ENCODE peak calls at places on chromosomes 4 and X, in eight cellular contexts. Y is Peyer's patch, U is A549, C is heart left ventricle, A is uterus, E is right lobe of liver, I is spleen, X is tibial nerve. S is an unnamed sample.

GRCh38 chr4:98671131-98671530 is 12.7 kb upstream of the TSPAN5 start:
- DNase-seq in Y (no peak), U (no peak), C (no peak), A (no peak), E (no peak), I (no peak), X (no peak), S (no peak)

GRCh38 chr4:120555058-120555457 is 367.5 kb downstream of the PRDM5 start:
- DNase-seq in Y (no peak), U (no peak), C (no peak), A (no peak), E (no peak), I (no peak), X (no peak), S (no peak)

GRCh38 chrX:9279271-9279596 is 185.6 kb upstream of the TBL1X start:
- DNase-seq in Y (no peak), U (no peak), C (no peak), A (no peak), E (no peak), I (no peak), X (no peak), S (no peak)

GRCh38 chr4:80322716-80323115 is 12.8 kb upstream of the CFAP299 start:
- DNase-seq in Y (no peak), U (no peak), C (no peak), A (no peak), E (no peak), I (no peak), X (no peak), S (no peak)

GRCh38 chrX:106005684-106006083 is 32.8 kb downstream of the SERPINA7 start:
- DNase-seq in Y (no peak), U (no peak), C (no peak), A (no peak), E (no peak), I (no peak), X (no peak), S (no peak)

GRCh38 chr4:102606846-102607440 is 105.8 kb downstream of the NFKB1 start:
- DNase-seq in Y (no peak), U (no peak), C (no peak), A (no peak), E (no peak), I (no peak), X (no peak), S (no peak)

GRCh38 chrX:107301253-107301652 is 94.8 kb downstream of the DNAAF6 start:
- DNase-seq in Y (no peak), U (no peak), C (no peak), A (no peak), E (no peak), I (no peak), X (no peak), S (no peak)

GRCh38 chr4:149823770-149824221 is 8.2 kb upstream of the IQCM start:
- DNase-seq in Y (no peak), U (peak; percentile 19), C (no peak), A (no peak), E (no peak), I (no peak), X (no peak), S (no peak)

GRCh38 chrX:71292669-71293379 is 8.7 kb upstream of the ITGB1BP2 start:
- DNase-seq in Y (no peak), U (no peak), C (no peak), A (no peak), E (no peak), I (no peak), X (no peak), S (no peak)

GRCh38 chrX:71541546-71542022 is 8.7 kb downstream of the OGT start:
- DNase-seq in Y (no peak), U (no peak), C (no peak), A (no peak), E (no peak), I (no peak), X (no peak), S (no peak)

GRCh38 chr4:122747883-122748282 is 15.4 kb downstream of the BBS12 start:
- DNase-seq in Y (no peak), U (no peak), C (no peak), A (no peak), E (no peak), I (no peak), X (no peak), S (no peak)

GRCh38 chr4:67083496-67083895 is 461.8 kb downstream of the CENPC start:
- DNase-seq in Y (no peak), U (no peak), C (no peak), A (no peak), E (no peak), I (no peak), X (no peak), S (no peak)

GRCh38 chr4:8202108-8202507 is 3.0 kb downstream of the SH3TC1 start:
- DNase-seq in Y (peak; percentile 36), U (no peak), C (no peak), A (no peak), E (no peak), I (no peak), X (no peak), S (no peak)

GRCh38 chr4:117447925-117448324 is 362.5 kb upstream of the TRAM1L1 start:
- DNase-seq in Y (no peak), U (no peak), C (no peak), A (no peak), E (no peak), I (no peak), X (no peak), S (no peak)

GRCh38 chrX:73758253-73758652 is 195.3 kb downstream of the CHIC1 start:
- DNase-seq in Y (no peak), U (no peak), C (no peak), A (no peak), E (no peak), I (no peak), X (no peak), S (no peak)

GRCh38 chr4:145541266-145541770 is 59.7 kb downstream of the SMAD1 start:
- DNase-seq in Y (no peak), U (no peak), C (no peak), A (no peak), E (no peak), I (no peak), X (no peak), S (no peak)

GRCh38 chr4:32560306-32560705 is 1840.1 kb downstream of the PCDH7 start:
- DNase-seq in Y (no peak), U (no peak), C (no peak), A (no peak), E (no peak), I (no peak), X (no peak), S (no peak)

GRCh38 chrX:9231491-9231890 is 197.6 kb upstream of the FAM9B start:
- DNase-seq in Y (no peak), U (peak; percentile 48), C (no peak), A (no peak), E (no peak), I (no peak), X (no peak), S (no peak)

GRCh38 chr4:139817657-139818452 is 152.2 kb downstream of the MGST2 start:
- DNase-seq in Y (no peak), U (no peak), C (no peak), A (peak; percentile 44), E (no peak), I (no peak), X (no peak), S (no peak)

GRCh38 chr4:182488886-182489285 is 245.7 kb downstream of the TENM3 start:
- DNase-seq in Y (no peak), U (no peak), C (no peak), A (no peak), E (no peak), I (no peak), X (no peak), S (no peak)
- H3K4me3 ChIP-seq in Y (no peak overlapping the region), U (no peak overlapping the region), C (no peak overlapping the region), A (no peak overlapping the region), E (no peak overlapping the region), I (no peak overlapping the region), X (no peak overlapping the region), S (no peak overlapping the region)

DNA sequence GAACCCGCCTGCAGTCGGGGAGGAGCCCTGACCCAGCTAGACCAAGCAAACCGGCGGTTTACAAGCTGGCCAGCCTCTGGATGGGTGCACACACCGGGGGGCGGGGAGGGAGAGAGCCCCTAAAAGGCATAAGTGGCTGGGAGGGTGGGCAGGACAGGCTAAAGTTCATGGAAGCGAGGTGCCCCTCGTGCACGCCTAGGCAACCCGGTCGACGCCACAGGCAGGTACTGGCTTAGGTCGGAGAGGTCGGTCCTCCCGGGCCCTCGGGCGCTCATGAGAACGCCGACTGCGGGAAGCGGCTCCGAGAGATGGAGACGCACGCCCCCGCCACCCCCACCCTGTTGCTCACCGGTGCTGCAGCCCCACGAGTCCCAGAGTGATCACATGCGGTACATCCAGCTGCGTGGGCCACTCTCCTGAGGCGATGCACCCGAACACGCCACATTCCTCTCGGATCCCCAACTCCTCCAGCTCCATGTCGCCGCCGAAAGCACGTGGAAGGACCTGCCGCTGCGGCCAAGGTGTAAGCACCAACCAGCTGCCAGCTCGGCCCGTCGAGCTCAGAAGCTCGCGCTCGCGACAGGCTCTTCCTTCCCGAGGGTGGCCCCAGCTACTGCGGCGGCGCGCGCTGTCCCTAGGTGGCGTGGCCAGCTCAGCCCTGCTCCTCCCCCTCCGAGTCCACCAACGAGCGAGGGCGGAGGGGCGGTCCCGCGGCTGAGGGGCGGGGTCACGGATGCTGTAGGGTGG is at the start of gene PPAT:
- DNase-seq in Y (peak; percentile 97), U (peak; percentile 79), C (peak; percentile 99), A (peak; percentile 97), E (peak; percentile 99), I (peak; percentile 100), X (peak; percentile 96), S (peak; percentile 97)
- TF ChIP-seq POLR2A in Y (no peak), U (peak; percentile 87), C (peak; percentile 43), A (peak; percentile 64), E (peak; percentile 58), I (peak; percentile 48), X (peak; percentile 72), S (no peak)

GRCh38 chr4:13544556-13545393 is 467 bp upstream of the NKX3-2 start:
- DNase-seq in Y (no peak), U (peak; percentile 90), C (no peak), A (peak; percentile 54), E (no peak), I (peak; percentile 84), X (peak; percentile 41), S (no peak)
- H3K27ac ChIP-seq in Y (no peak overlapping the region), U (peak overlapping the region; percentile 45), C (no peak overlapping the region), A (peak overlapping the region; percentile 64), E (no peak overlapping the region), I (peak overlapping the region; percentile 78), X (no peak overlapping the region), S (no peak overlapping the region)

GRCh38 chrX:24025741-24026402 is 1.1 kb downstream of the KLHL15 start:
- DNase-seq in Y (no peak), U (peak; percentile 33), C (no peak), A (peak; percentile 55), E (no peak), I (no peak), X (peak; percentile 47), S (peak; percentile 26)

GRCh38 chrX:24027985-24028384 is 999 bp upstream of the KLHL15 start:
- DNase-seq in Y (no peak), U (no peak), C (no peak), A (no peak), E (no peak), I (no peak), X (no peak), S (no peak)

GRCh38 chrX:24024819-24025740 is 1.9 kb downstream of the KLHL15 start:
- DNase-seq in Y (peak; percentile 80), U (peak; percentile 73), C (peak; percentile 93), A (peak; percentile 91), E (peak; percentile 92), I (peak; percentile 95), X (peak; percentile 81), S (peak; percentile 74)

GRCh38 chrX:24027086-24027485 is at the start of gene KLHL15:
- DNase-seq in Y (no peak), U (no peak), C (no peak), A (no peak), E (no peak), I (no peak), X (no peak), S (no peak)

GRCh38 chrX:24026403-24026801 is 584 bp downstream of the KLHL15 start:
- DNase-seq in Y (no peak), U (peak; percentile 40), C (no peak), A (no peak), E (no peak), I (no peak), X (no peak), S (no peak)
- H3K4me3 ChIP-seq in Y (peak overlapping the region; percentile 78), U (peak overlapping the region; percentile 95), C (no peak overlapping the region), A (peak overlapping the region; percentile 54), E (peak overlapping the region; percentile 57), I (peak overlapping the region; percentile 61), X (peak overlapping the region; percentile 74), S (peak overlapping the region; percentile 74)

S was measured in breast epithelium.